ENCODE peak calls at places on chromosomes 4 and X, in four cellular contexts. Y is PC-3, V is ascending aorta, D is dorsolateral prefrontal cortex. H is an unnamed sample.

GRCh38 chrX:133726211-133726630 is 259.2 kb downstream of the GPC3 start:
- DNase-seq in Y (peak), V (no peak), D (no peak), H (no peak)

GRCh38 chrX:96183843-96184242 is 500.8 kb upstream of the DIAPH2 start:
- DNase-seq in Y (peak), V (no peak), D (no peak), H (no peak)

GRCh38 chr4:158856852-158857251 is 88.0 kb downstream of the FNIP2 start:
- DNase-seq in Y (peak), V (no peak), D (no peak), H (no peak)

GRCh38 chrX:67415937-67416336 is 127.9 kb upstream of the AR start:
- DNase-seq in Y (no peak), V (no peak), D (no peak), H (no peak)

GRCh38 chr4:185693548-185694215 is 118.3 kb downstream of the SORBS2 start:
- DNase-seq in Y (no peak), V (no peak), D (no peak), H (no peak)

GRCh38 chrX:121987163-121987562 is 939.8 kb downstream of the GLUD2 start:
- DNase-seq in Y (no peak), V (no peak), D (no peak), H (no peak)

GRCh38 chrX:110012818-110013484 is 10.0 kb downstream of the TMEM164 start:
- DNase-seq in Y (peak), V (no peak), D (no peak), H (no peak)

GRCh38 chrX:155767101-155767878 is 113.9 kb upstream of the VAMP7 start:
- DNase-seq in Y (peak), V (no peak), D (peak), H (peak)

GRCh38 chrX:38627683-38628082 is 66.3 kb downstream of the TSPAN7 start:
- DNase-seq in Y (peak), V (no peak), D (no peak), H (peak)

GRCh38 chr4:51895816-51896408 is 53.0 kb downstream of the DCUN1D4 start:
- DNase-seq in Y (peak), V (no peak), D (peak), H (peak)

GRCh38 chr4:116688536-116688935 is 396.8 kb downstream of the TRAM1L1 start:
- DNase-seq in Y (peak), V (no peak), D (no peak), H (no peak)

GRCh38 chr4:153634737-153635353 is 49.2 kb upstream of the TLR2 start:
- DNase-seq in Y (peak), V (no peak), D (no peak), H (no peak)

GRCh38 chr4:166021617-166022016 is 148.6 kb downstream of the TLL1 start:
- DNase-seq in Y (no peak), V (no peak), D (peak), H (no peak)

GRCh38 chrX:99051639-99052038 is 1358.4 kb downstream of the PCDH19 start:
- DNase-seq in Y (no peak), V (no peak), D (no peak), H (no peak)

GRCh38 chrX:153728095-153728494 is 3.4 kb downstream of the ABCD1 start:
- DNase-seq in Y (no peak), V (no peak), D (no peak), H (no peak)

GRCh38 chr4:152640058-152640921 is 39.5 kb downstream of the TMEM154 start:
- DNase-seq in Y (peak), V (no peak), D (no peak), H (no peak)

GRCh38 chr4:73341454-73341853 is 62.6 kb upstream of the ALB start:
- DNase-seq in Y (peak), V (no peak), D (peak), H (peak)

GRCh38 chr4:107734120-107734519 is 14.1 kb upstream of the PAPSS1 start:
- DNase-seq in Y (peak), V (no peak), D (no peak), H (peak)

GRCh38 chr4:87882861-87883260 is 50.1 kb downstream of the MEPE start:
- DNase-seq in Y (no peak), V (no peak), D (no peak), H (no peak)

GRCh38 chrX:13687203-13687602 is 1.7 kb upstream of the RAB9A start:
- DNase-seq in Y (no peak), V (no peak), D (no peak), H (no peak)

DNA sequence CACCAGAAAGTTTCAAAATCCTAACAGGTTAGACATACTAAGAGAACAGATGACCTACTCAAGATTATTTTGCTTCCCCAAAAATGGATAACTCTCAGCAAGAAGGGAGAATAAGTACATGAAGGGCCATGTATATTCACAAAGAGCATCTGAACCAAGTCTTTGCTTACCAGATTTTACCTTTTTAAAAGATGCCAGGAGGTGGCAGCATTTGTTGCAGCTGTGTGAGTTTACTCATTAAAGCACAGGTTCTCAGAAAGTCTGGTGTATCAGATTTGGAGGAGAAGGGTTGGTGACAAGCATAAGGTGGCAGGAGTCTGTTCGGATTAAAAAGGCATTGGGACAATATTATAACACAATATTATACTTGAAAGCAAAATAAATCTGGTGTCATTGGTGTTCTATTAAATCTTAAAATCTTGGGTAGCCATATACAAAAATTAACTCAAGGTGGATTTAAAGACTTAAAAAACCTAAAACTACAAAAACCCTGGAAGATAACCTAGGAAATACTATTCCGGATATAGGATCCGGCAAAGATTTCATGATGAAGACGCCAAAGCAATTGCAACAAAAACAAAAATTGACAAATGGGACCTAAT is 51.3 kb upstream of the NFKB1 start:
- DNase-seq in Y (peak), V (no peak), D (peak), H (peak)
- TF ChIP-seq CTCF in Y (peak), V (peak), D (peak), H (peak)

GRCh38 chrX:26511621-26512363 is 295.8 kb downstream of the MAGEB5 start:
- DNase-seq in Y (no peak), V (no peak), D (no peak), H (no peak)
- TF ChIP-seq CTCF in Y (no peak), V (no peak), D (no peak), H (no peak)

DNA sequence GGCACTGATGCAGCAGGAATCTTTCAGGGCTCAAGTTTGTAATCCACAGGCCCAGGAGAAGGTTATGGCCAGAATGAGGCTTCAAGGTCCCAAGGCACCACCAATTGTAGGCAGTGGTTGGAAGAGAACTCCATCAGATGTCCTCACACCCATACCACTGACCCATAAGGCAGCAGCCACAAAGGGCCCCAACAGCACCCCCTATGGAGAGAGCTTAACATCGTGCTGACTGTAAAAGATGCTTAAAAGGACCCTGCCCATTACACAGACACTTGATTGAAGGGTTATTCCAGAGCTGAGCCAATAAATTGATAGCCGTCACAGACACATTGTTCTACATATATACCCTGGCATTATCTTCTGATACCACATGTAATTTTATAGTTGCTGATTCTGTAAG is 113.7 kb downstream of the SOWAHB start:
- DNase-seq in Y (no peak), V (no peak), D (no peak), H (no peak)
- TF ChIP-seq CTCF in Y (peak), V (no peak), D (no peak), H (no peak)

DNA sequence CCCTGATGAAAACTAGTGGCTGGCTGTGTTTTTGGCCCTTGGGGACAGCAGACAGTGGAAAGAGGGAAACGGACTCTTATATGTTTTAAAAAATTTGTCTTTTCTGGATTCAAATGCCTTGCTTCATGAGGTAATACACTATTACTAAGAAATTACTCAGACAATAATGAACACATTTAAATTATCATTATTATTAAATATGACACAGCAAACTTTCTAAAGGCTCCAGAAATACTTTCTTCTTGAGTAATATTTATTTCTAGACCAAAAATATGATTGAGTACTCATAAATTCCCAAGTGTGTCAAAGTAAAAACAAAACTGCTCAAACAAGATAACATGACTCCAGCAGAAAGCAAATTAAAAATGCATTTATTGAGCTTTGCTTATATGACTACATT is 520.7 kb upstream of the AADAT start:
- DNase-seq in Y (peak), V (no peak), D (no peak), H (no peak)
- TF ChIP-seq CTCF in Y (no peak), V (no peak), D (no peak), H (no peak)

GRCh38 chr4:986949-987688 is at the start of gene IDUA:
- DNase-seq in Y (peak), V (peak), D (peak), H (peak)
- TF ChIP-seq CTCF in Y (peak), V (peak), D (peak), H (peak)

GRCh38 chr4:2793920-2794706 is 1.2 kb downstream of the SH3BP2 start:
- DNase-seq in Y (no peak), V (peak), D (no peak), H (peak)
- TF ChIP-seq CTCF in Y (no peak), V (no peak), D (no peak), H (no peak)

DNA sequence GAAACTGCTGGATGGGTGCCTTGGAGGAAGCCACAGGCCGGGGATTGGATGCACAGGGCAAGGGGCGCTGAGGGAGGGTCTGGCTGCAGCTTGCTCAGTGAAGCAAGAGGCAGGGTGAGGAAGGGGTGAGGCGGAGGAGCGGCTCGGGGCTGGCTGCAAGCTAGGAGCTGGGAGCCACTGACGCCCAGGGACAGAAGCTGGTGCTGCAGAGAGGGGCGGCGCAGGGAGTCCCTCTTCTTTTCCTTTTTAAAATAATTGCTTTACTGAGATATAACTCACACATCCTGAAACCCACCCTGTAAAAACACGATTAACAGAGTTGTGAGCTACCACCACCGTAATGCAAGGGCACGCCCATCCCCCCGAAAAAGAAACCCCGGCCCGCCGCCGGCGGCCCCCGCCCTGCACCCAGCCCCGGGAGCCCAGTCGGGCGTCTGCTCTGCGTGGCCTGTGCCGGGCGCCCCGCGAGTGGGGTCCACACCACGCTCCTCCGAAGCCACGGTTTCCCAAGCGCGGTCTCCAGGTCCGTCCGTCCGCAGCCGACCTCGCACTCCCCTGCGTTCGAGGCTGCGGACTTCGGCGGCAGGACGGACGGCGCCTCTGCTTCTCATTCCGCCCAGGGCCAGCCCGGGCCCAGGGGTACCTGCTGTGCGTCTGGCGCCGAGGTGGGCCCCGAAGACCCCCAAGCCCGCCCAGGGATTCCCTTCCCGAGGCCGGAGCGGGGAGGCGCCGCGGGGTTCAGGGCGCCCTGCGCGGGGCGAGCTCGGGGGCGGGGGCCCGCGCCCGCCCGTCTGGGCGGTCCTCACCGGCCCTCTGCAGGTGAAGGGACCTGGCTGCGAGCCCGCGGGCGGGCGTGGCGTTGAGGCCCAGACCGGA is 865 bp upstream of the UVSSA start:
- DNase-seq in Y (peak), V (no peak), D (peak), H (peak)
- TF ChIP-seq CTCF in Y (peak), V (no peak), D (peak), H (no peak)

DNA sequence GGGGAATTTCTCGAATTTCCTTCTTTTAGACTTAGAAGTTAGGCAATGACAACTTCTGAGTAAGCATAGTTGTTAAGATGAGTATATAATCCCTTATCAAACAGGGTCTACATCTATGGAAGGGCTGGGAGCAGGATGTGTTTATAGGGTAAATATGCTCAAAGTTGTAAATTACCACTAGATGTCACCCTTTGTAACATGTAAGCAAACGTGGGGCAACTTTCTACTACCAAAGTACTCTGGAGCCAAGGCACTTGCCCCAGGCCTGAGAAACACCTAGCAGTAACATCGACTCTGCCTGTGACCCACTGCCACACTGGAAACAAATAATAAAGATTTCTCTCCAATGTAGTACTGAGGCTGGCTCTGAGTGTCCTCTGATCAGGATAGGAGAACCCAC is 444.6 kb downstream of the IQCM start:
- DNase-seq in Y (peak), V (no peak), D (no peak), H (no peak)
- TF ChIP-seq CTCF in Y (peak), V (peak), D (peak), H (peak)